ENCODE peak calls at places on chromosomes 1 and 21, in four cellular contexts. One of them, this sample, is unnamed.

GRCh38 chr21:44618909-44619308 is 7.0 kb downstream of the KRTAP10-8 start:
- DNase-seq in spleen: peak
- DNase-seq in endodermal cell: no peak
- DNase-seq in GM23338: no peak
- DNase-seq in this sample: no peak

GRCh38 chr21:17726047-17726446 is 93.1 kb downstream of the C21orf91 start:
- DNase-seq in spleen: no peak
- DNase-seq in endodermal cell: peak
- DNase-seq in GM23338: peak
- DNase-seq in this sample: no peak

GRCh38 chr1:37338658-37339057 is 135.7 kb upstream of the ZC3H12A start:
- DNase-seq in endodermal cell: no peak
- DNase-seq in spleen: no peak
- DNase-seq in GM23338: no peak
- DNase-seq in this sample: peak

GRCh38 chr1:247212012-247212411 is 40.2 kb upstream of the ZNF124 start:
- DNase-seq in GM23338: no peak
- DNase-seq in endodermal cell: no peak
- DNase-seq in spleen: no peak
- DNase-seq in this sample: no peak

GRCh38 chr1:165162671-165163241 is 193.8 kb downstream of the LMX1A start:
- DNase-seq in GM23338: peak
- DNase-seq in endodermal cell: peak
- DNase-seq in spleen: no peak
- DNase-seq in this sample: no peak

GRCh38 chr1:31703431-31704260 is at the start of gene COL16A1:
- DNase-seq in spleen: peak
- DNase-seq in endodermal cell: peak
- DNase-seq in GM23338: peak
- DNase-seq in this sample: peak

GRCh38 chr1:244768186-244768585 is 67.3 kb upstream of the COX20 start:
- DNase-seq in GM23338: no peak
- DNase-seq in spleen: no peak
- DNase-seq in endodermal cell: no peak
- DNase-seq in this sample: no peak

GRCh38 chr1:61092643-61093042 is 10.3 kb downstream of the NFIA start:
- DNase-seq in GM23338: no peak
- DNase-seq in spleen: no peak
- DNase-seq in endodermal cell: no peak
- DNase-seq in this sample: no peak

GRCh38 chr1:41639332-41639936 is 155.0 kb upstream of the EDN2 start:
- DNase-seq in endodermal cell: peak
- DNase-seq in spleen: no peak
- DNase-seq in GM23338: no peak
- DNase-seq in this sample: peak

GRCh38 chr1:43565600-43566360 is 35.1 kb downstream of the PTPRF start:
- DNase-seq in endodermal cell: peak
- DNase-seq in GM23338: peak
- DNase-seq in spleen: peak
- DNase-seq in this sample: peak

GRCh38 chr1:210362526-210362925 is 33.8 kb downstream of the HHAT start:
- DNase-seq in endodermal cell: peak
- DNase-seq in spleen: no peak
- DNase-seq in GM23338: no peak
- DNase-seq in this sample: no peak

GRCh38 chr21:14766241-14766640 is 220.1 kb upstream of the SAMSN1 start:
- DNase-seq in spleen: no peak
- DNase-seq in endodermal cell: peak
- DNase-seq in GM23338: peak
- DNase-seq in this sample: no peak

GRCh38 chr1:186301448-186301847 is 73.6 kb downstream of the TPR start:
- DNase-seq in GM23338: no peak
- DNase-seq in endodermal cell: no peak
- DNase-seq in spleen: no peak
- DNase-seq in this sample: no peak

GRCh38 chr1:117120774-117121588 is 568 bp downstream of the TRIM45 start:
- DNase-seq in spleen: no peak
- DNase-seq in endodermal cell: peak
- DNase-seq in GM23338: peak
- DNase-seq in this sample: no peak

GRCh38 chr1:69305621-69306020 is 262.1 kb upstream of the LRRC7 start:
- DNase-seq in spleen: no peak
- DNase-seq in GM23338: peak
- DNase-seq in endodermal cell: peak
- DNase-seq in this sample: no peak

GRCh38 chr1:227603327-227603726 is 40.0 kb downstream of the ZNF678 start:
- DNase-seq in spleen: no peak
- DNase-seq in GM23338: no peak
- DNase-seq in endodermal cell: no peak
- DNase-seq in this sample: no peak

GRCh38 chr1:70140343-70140742 is 65.0 kb downstream of the LRRC40 start:
- DNase-seq in endodermal cell: no peak
- DNase-seq in spleen: no peak
- DNase-seq in GM23338: no peak
- DNase-seq in this sample: no peak

GRCh38 chr1:221868894-221869293 is 127.0 kb upstream of the DUSP10 start:
- DNase-seq in GM23338: no peak
- DNase-seq in spleen: no peak
- DNase-seq in endodermal cell: no peak
- DNase-seq in this sample: no peak

GRCh38 chr1:231969078-231969477 is 342.5 kb downstream of the DISC1 start:
- DNase-seq in GM23338: no peak
- DNase-seq in spleen: no peak
- DNase-seq in endodermal cell: no peak
- DNase-seq in this sample: no peak

GRCh38 chr1:211711313-211711712 is 35.9 kb upstream of the NEK2 start:
- DNase-seq in endodermal cell: no peak
- DNase-seq in spleen: no peak
- DNase-seq in GM23338: no peak
- DNase-seq in this sample: no peak

GRCh38 chr1:223106856-223107255 is 36.2 kb downstream of the TLR5 start:
- DNase-seq in endodermal cell: no peak
- DNase-seq in spleen: no peak
- DNase-seq in GM23338: no peak
- DNase-seq in this sample: no peak

GRCh38 chr1:31633117-31633516 is 11.6 kb downstream of the PEF1 start:
- DNase-seq in endodermal cell: peak
- DNase-seq in GM23338: peak
- DNase-seq in spleen: no peak
- DNase-seq in this sample: no peak

GRCh38 chr1:165844933-165845332 is 17.5 kb downstream of the UCK2 start:
- DNase-seq in endodermal cell: peak
- DNase-seq in spleen: no peak
- DNase-seq in GM23338: peak
- DNase-seq in this sample: no peak

GRCh38 chr21:43884861-43885370 is 19.9 kb downstream of the AGPAT3 start:
- DNase-seq in endodermal cell: no peak
- DNase-seq in spleen: peak
- DNase-seq in GM23338: no peak
- DNase-seq in this sample: peak

GRCh38 chr1:84758968-84759491 is 68.8 kb upstream of the SSX2IP start:
- DNase-seq in endodermal cell: no peak
- DNase-seq in GM23338: no peak
- DNase-seq in spleen: no peak
- DNase-seq in this sample: peak

GRCh38 chr1:85223334-85223733 is 22.5 kb upstream of the SYDE2 start:
- DNase-seq in endodermal cell: no peak
- DNase-seq in GM23338: no peak
- DNase-seq in spleen: no peak
- DNase-seq in this sample: no peak

GRCh38 chr1:173050865-173051264 is at the start of gene TNFSF18:
- DNase-seq in spleen: no peak
- DNase-seq in endodermal cell: no peak
- DNase-seq in GM23338: no peak
- DNase-seq in this sample: no peak

GRCh38 chr1:147515046-147515869 is 26.0 kb upstream of the BCL9 start:
- DNase-seq in spleen: no peak
- DNase-seq in GM23338: peak
- DNase-seq in endodermal cell: peak
- DNase-seq in this sample: no peak

GRCh38 chr1:14822493-14822892 is 224.0 kb downstream of the KAZN start:
- DNase-seq in endodermal cell: no peak
- DNase-seq in GM23338: no peak
- DNase-seq in spleen: no peak
- DNase-seq in this sample: no peak

GRCh38 chr21:24045775-24046215 is 1561.5 kb downstream of the MRPL39 start:
- DNase-seq in GM23338: peak
- DNase-seq in endodermal cell: peak
- DNase-seq in spleen: peak
- DNase-seq in this sample: peak

GRCh38 chr21:18155508-18156193 is 89.0 kb upstream of the CHODL start:
- DNase-seq in endodermal cell: no peak
- DNase-seq in spleen: no peak
- DNase-seq in GM23338: peak
- DNase-seq in this sample: no peak

GRCh38 chr21:33286600-33287456 is 20.7 kb downstream of the IL10RB start:
- DNase-seq in endodermal cell: no peak
- DNase-seq in spleen: no peak
- DNase-seq in GM23338: no peak
- DNase-seq in this sample: no peak

GRCh38 chr1:6634278-6635052 is 9.8 kb downstream of the THAP3 start:
- DNase-seq in endodermal cell: peak
- DNase-seq in spleen: peak
- DNase-seq in GM23338: peak
- DNase-seq in this sample: peak

GRCh38 chr1:192516776-192517297 is 58.7 kb upstream of the RGS1 start:
- DNase-seq in spleen: no peak
- DNase-seq in endodermal cell: no peak
- DNase-seq in GM23338: no peak
- DNase-seq in this sample: no peak

GRCh38 chr1:58401991-58402390 is 144.5 kb downstream of the OMA1 start:
- DNase-seq in GM23338: no peak
- DNase-seq in endodermal cell: no peak
- DNase-seq in spleen: no peak
- DNase-seq in this sample: no peak

GRCh38 chr1:44484155-44484688 is 79.2 kb downstream of the RNF220 start:
- DNase-seq in endodermal cell: peak
- DNase-seq in GM23338: peak
- DNase-seq in spleen: no peak
- DNase-seq in this sample: no peak

GRCh38 chr1:161082483-161082882 is 6.9 kb downstream of the NECTIN4 start:
- DNase-seq in GM23338: no peak
- DNase-seq in spleen: no peak
- DNase-seq in endodermal cell: no peak
- DNase-seq in this sample: no peak

GRCh38 chr1:184152944-184153343 is 101.4 kb downstream of the TSEN15 start:
- DNase-seq in endodermal cell: no peak
- DNase-seq in spleen: no peak
- DNase-seq in GM23338: no peak
- DNase-seq in this sample: no peak

GRCh38 chr1:6185635-6186382 is 5.7 kb upstream of the CHD5 start:
- DNase-seq in spleen: no peak
- DNase-seq in GM23338: peak
- DNase-seq in endodermal cell: peak
- DNase-seq in this sample: no peak

GRCh38 chr1:47763456-47764171 is 233.6 kb downstream of the TRABD2B start:
- DNase-seq in spleen: peak
- DNase-seq in endodermal cell: no peak
- DNase-seq in GM23338: no peak
- DNase-seq in this sample: no peak

GRCh38 chr1:230680300-230681025 is 33.5 kb downstream of the AGT start:
- DNase-seq in endodermal cell: no peak
- DNase-seq in GM23338: no peak
- DNase-seq in spleen: no peak
- DNase-seq in this sample: no peak
- H3K4me3 ChIP-seq in endodermal cell: no peak
- H3K4me3 ChIP-seq in GM23338: no peak
- H3K4me3 ChIP-seq in spleen: no peak
- H3K4me3 ChIP-seq in this sample: no peak

DNA sequence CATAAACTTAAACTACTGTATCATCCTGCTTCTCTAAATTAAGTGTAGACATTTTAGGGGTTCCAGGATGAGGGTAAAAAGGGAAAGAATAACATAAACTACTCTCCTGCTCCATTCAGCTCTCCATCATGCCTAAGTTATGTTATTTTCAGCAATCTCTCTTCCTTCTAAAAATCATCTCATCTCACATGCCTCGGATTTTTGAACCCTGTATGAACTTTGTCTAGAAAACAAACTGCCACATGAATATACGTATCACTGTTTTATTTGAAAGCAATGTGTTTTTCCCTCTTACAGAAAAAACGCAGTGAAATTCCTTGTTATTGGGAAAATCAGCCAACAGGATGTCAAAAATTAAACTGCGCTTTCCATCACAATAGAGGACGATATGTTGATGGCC is 32.6 kb downstream of the ZBED6 start:
- DNase-seq in spleen: no peak
- DNase-seq in endodermal cell: no peak
- DNase-seq in GM23338: no peak
- DNase-seq in this sample: no peak
- H3K27ac ChIP-seq in spleen: no peak
- H3K27ac ChIP-seq in endodermal cell: no peak
- H3K27ac ChIP-seq in GM23338: no peak
- H3K27ac ChIP-seq in this sample: no peak

DNA sequence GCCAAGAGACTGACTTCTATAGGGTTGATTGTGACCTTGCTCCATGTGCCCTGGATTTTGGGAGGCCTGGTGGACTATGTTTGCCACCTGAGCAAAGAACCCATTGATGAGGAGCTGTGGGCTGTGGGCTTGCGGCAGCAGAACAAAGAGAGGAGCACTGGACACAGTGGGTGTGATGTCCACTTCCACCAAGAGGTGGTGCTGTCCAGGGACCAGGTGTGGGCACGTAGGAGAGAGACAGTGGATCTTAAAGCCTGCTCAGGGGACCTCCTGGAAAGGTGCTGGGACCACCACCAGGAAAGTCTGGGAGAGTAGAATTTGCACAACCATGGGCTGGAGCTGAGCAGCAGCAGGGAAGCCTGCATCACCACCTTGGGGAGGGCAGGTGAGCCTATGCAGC is 106.7 kb upstream of the ETS2 start:
- DNase-seq in endodermal cell: peak
- DNase-seq in spleen: no peak
- DNase-seq in GM23338: peak
- DNase-seq in this sample: no peak
- TF ChIP-seq CTCF in endodermal cell: peak
- TF ChIP-seq CTCF in spleen: no peak
- TF ChIP-seq CTCF in GM23338: peak
- TF ChIP-seq CTCF in this sample: no peak

GRCh38 chr1:55038552-55038838 is 853 bp upstream of the PCSK9 start:
- DNase-seq in spleen: no peak
- DNase-seq in endodermal cell: no peak
- DNase-seq in GM23338: no peak
- DNase-seq in this sample: no peak

GRCh38 chr1:55040083-55040952 is 970 bp downstream of the PCSK9 start:
- DNase-seq in spleen: peak
- DNase-seq in GM23338: peak
- DNase-seq in endodermal cell: peak
- DNase-seq in this sample: no peak

GRCh38 chr1:55038974-55039341 is 390 bp upstream of the PCSK9 start:
- DNase-seq in endodermal cell: no peak
- DNase-seq in GM23338: no peak
- DNase-seq in spleen: no peak
- DNase-seq in this sample: peak

GRCh38 chr1:55040953-55041494 is 1.7 kb downstream of the PCSK9 start:
- DNase-seq in endodermal cell: peak
- DNase-seq in spleen: no peak
- DNase-seq in GM23338: no peak
- DNase-seq in this sample: no peak

GRCh38 chr1:55039342-55040082 is at the start of gene PCSK9:
- DNase-seq in GM23338: peak
- DNase-seq in spleen: no peak
- DNase-seq in endodermal cell: peak
- DNase-seq in this sample: no peak
- H3K4me3 ChIP-seq in GM23338: peak
- H3K4me3 ChIP-seq in spleen: peak
- H3K4me3 ChIP-seq in endodermal cell: peak
- H3K4me3 ChIP-seq in this sample: no peak

This sample was measured in dorsolateral prefrontal cortex.